ENCODE peak calls at places on chromosomes 5 and 9, in eight cellular contexts. X is fibroblast of mammary gland, R is heart left ventricle, H is GM12864, S is neural crest cell, K is nephron progenitor cell, J is GM13976, L is choroid plexus epithelial cell. W is an unnamed sample.

GRCh38 chr5:78666041-78666444 is 17.5 kb upstream of the LHFPL2 start:
- DNase-seq in X (peak), R (no peak), H (no peak), S (no peak), K (no peak), J (no peak), L (peak), W (no peak)

GRCh38 chr5:91378683-91379601 is 4.2 kb downstream of the ARRDC3 start:
- DNase-seq in X (no peak), R (no peak), H (no peak), S (no peak), K (no peak), J (no peak), L (no peak), W (no peak)

GRCh38 chr9:113345693-113346092 is 3.6 kb upstream of the BSPRY start:
- DNase-seq in X (no peak), R (no peak), H (no peak), S (no peak), K (no peak), J (no peak), L (no peak), W (no peak)

GRCh38 chr5:145847499-145848497 is 12.7 kb upstream of the PRELID2 start:
- DNase-seq in X (peak), R (no peak), H (no peak), S (no peak), K (no peak), J (no peak), L (peak), W (no peak)

GRCh38 chr5:151612689-151613427 is 21.7 kb upstream of the FAT2 start:
- DNase-seq in X (no peak), R (no peak), H (peak), S (no peak), K (no peak), J (peak), L (peak), W (peak)

GRCh38 chr5:52878671-52879070 is 91.0 kb downstream of the ITGA1 start:
- DNase-seq in X (peak), R (no peak), H (no peak), S (no peak), K (no peak), J (no peak), L (peak), W (no peak)

GRCh38 chr5:16461782-16462181 is 3.8 kb downstream of the ZNF622 start:
- DNase-seq in X (peak), R (no peak), H (no peak), S (no peak), K (no peak), J (no peak), L (peak), W (no peak)

GRCh38 chr5:66967102-66967501 is 229.5 kb downstream of the CD180 start:
- DNase-seq in X (peak), R (peak), H (no peak), S (no peak), K (no peak), J (no peak), L (peak), W (no peak)

GRCh38 chr5:43140286-43140685 is 19.6 kb downstream of the ZNF131 start:
- DNase-seq in X (peak), R (no peak), H (no peak), S (no peak), K (no peak), J (no peak), L (peak), W (no peak)

GRCh38 chr9:137199411-137200121 is 975 bp downstream of the TPRN start:
- DNase-seq in X (no peak), R (no peak), H (no peak), S (no peak), K (peak), J (no peak), L (peak), W (no peak)

GRCh38 chr9:29349050-29349449 is 1775.8 kb upstream of the C9orf72 start:
- DNase-seq in X (peak), R (no peak), H (no peak), S (no peak), K (no peak), J (no peak), L (peak), W (no peak)

GRCh38 chr5:68798877-68799276 is 294.9 kb upstream of the SLC30A5 start:
- DNase-seq in X (peak), R (no peak), H (no peak), S (no peak), K (no peak), J (no peak), L (no peak), W (no peak)

GRCh38 chr5:150778517-150779396 is at the start of gene SMIM3:
- DNase-seq in X (peak), R (peak), H (no peak), S (peak), K (peak), J (peak), L (peak), W (peak)

GRCh38 chr5:151413800-151414199 is 33.6 kb upstream of the SLC36A1 start:
- DNase-seq in X (no peak), R (no peak), H (no peak), S (no peak), K (no peak), J (no peak), L (no peak), W (no peak)

GRCh38 chr5:153641183-153641688 is 150.8 kb downstream of the GRIA1 start:
- DNase-seq in X (no peak), R (no peak), H (no peak), S (no peak), K (peak), J (no peak), L (no peak), W (no peak)

GRCh38 chr5:149011084-149011483 is 51.8 kb downstream of the SH3TC2 start:
- DNase-seq in X (no peak), R (no peak), H (no peak), S (no peak), K (no peak), J (no peak), L (no peak), W (no peak)

GRCh38 chr5:81408496-81408895 is 14.6 kb upstream of the ACOT12 start:
- DNase-seq in X (no peak), R (no peak), H (no peak), S (no peak), K (no peak), J (no peak), L (peak), W (no peak)

GRCh38 chr5:143554918-143555477 is 151.5 kb upstream of the NR3C1 start:
- DNase-seq in X (peak), R (no peak), H (no peak), S (no peak), K (no peak), J (no peak), L (peak), W (no peak)

GRCh38 chr5:165185726-165186125 is 1680.3 kb downstream of the MAT2B start:
- DNase-seq in X (no peak), R (no peak), H (no peak), S (no peak), K (no peak), J (no peak), L (no peak), W (no peak)

GRCh38 chr5:133289686-133290367 is 238.0 kb downstream of the HSPA4 start:
- DNase-seq in X (no peak), R (no peak), H (no peak), S (no peak), K (no peak), J (no peak), L (no peak), W (no peak)

GRCh38 chr9:104970588-104970987 is 42.6 kb upstream of the ABCA1 start:
- DNase-seq in X (peak), R (no peak), H (no peak), S (no peak), K (no peak), J (no peak), L (no peak), W (no peak)

GRCh38 chr5:5953641-5954040 is 424.7 kb downstream of the MED10 start:
- DNase-seq in X (no peak), R (no peak), H (no peak), S (no peak), K (no peak), J (no peak), L (no peak), W (no peak)

GRCh38 chr5:139650031-139650688 is 2.0 kb downstream of the CXXC5 start:
- DNase-seq in X (no peak), R (peak), H (no peak), S (peak), K (peak), J (no peak), L (no peak), W (no peak)

GRCh38 chr5:114360362-114360761 is 1.5 kb upstream of the KCNN2 start:
- DNase-seq in X (no peak), R (no peak), H (no peak), S (no peak), K (no peak), J (no peak), L (no peak), W (no peak)

DNA sequence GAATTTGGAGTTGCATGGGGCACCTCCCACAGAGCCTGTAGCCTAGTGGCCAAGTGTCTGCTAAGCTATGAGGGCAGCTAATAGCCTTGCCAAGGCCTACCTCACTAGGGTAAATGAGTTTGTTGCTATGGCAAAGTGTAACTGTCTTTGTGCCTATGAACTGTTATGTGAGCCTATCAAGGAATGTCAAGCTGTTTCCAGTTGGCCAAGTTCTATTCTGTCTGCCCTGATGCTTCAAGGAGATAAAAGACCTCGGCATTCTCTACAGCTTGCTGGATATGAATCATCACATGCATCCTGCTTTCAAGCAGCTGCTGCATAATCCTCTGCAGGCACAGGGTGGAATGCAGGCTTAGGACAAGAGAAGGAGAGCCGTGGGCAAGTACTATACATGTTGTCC is 69.8 kb upstream of the CCDC112 start:
- DNase-seq in X (peak), R (peak), H (no peak), S (no peak), K (no peak), J (no peak), L (peak), W (no peak)
- TF ChIP-seq CTCF in X (peak), R (no peak), H (no peak), S (no peak), K (no peak), J (no peak), L (peak), W (no peak)

GRCh38 chr9:81559197-81559596 is 130.2 kb downstream of the TLE1 start:
- DNase-seq in X (no peak), R (no peak), H (no peak), S (no peak), K (no peak), J (no peak), L (no peak), W (no peak)

GRCh38 chr9:81559741-81560140 is 129.6 kb downstream of the TLE1 start:
- DNase-seq in X (peak), R (no peak), H (no peak), S (no peak), K (no peak), J (no peak), L (peak), W (no peak)

GRCh38 chr9:81563020-81563407 is 126.3 kb downstream of the TLE1 start:
- DNase-seq in X (no peak), R (no peak), H (no peak), S (no peak), K (no peak), J (no peak), L (no peak), W (no peak)

GRCh38 chr9:81562221-81563019 is 126.9 kb downstream of the TLE1 start:
- DNase-seq in X (peak), R (peak), H (no peak), S (no peak), K (no peak), J (no peak), L (peak), W (no peak)

GRCh38 chr9:81560851-81561732 is 128.3 kb downstream of the TLE1 start:
- DNase-seq in X (peak), R (no peak), H (no peak), S (no peak), K (no peak), J (no peak), L (peak), W (no peak)
- TF ChIP-seq CTCF in X (no peak), R (no peak), H (no peak), S (no peak), K (no peak), J (no peak), L (no peak), W (no peak)

DNA sequence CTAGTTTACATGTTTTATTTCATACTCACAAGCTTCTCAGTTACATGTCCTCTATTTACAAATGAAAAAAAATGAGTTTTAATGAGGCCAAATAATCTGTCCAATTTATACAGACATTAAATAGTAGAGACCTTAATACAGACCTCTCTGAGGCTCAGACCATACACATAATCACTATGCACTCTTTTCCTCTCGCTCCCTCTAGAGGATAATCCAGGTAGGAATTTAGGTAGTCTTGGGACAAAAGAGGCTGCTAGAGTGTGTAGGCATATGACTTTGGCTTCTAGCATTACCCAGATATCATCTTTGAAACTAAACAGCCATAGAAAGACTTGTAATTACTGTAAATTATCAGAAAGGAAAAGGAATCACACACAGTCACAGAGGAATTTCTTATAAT is 444.7 kb downstream of the HINT1 start:
- DNase-seq in X (peak), R (no peak), H (no peak), S (no peak), K (peak), J (no peak), L (peak), W (no peak)
- TF ChIP-seq CTCF in X (peak), R (no peak), H (peak), S (peak), K (peak), J (no peak), L (peak), W (peak)

GRCh38 chr5:179186092-179186419 is 125.9 kb downstream of the ZNF354C start:
- DNase-seq in X (no peak), R (no peak), H (no peak), S (no peak), K (no peak), J (no peak), L (no peak), W (no peak)
- TF ChIP-seq CTCF in X (no peak), R (no peak), H (no peak), S (no peak), K (no peak), J (no peak), L (no peak), W (no peak)

GRCh38 chr5:154970759-154971158 is 29.9 kb downstream of the MRPL22 start:
- DNase-seq in X (peak), R (no peak), H (no peak), S (no peak), K (no peak), J (no peak), L (peak), W (no peak)

GRCh38 chr5:154968953-154969352 is 28.1 kb downstream of the MRPL22 start:
- DNase-seq in X (no peak), R (no peak), H (no peak), S (no peak), K (no peak), J (no peak), L (no peak), W (no peak)

GRCh38 chr5:154971501-154971900 is 30.6 kb downstream of the MRPL22 start:
- DNase-seq in X (peak), R (no peak), H (no peak), S (no peak), K (no peak), J (no peak), L (peak), W (no peak)

GRCh38 chr5:154977409-154977808 is 36.1 kb upstream of the KIF4B start:
- DNase-seq in X (peak), R (no peak), H (no peak), S (no peak), K (no peak), J (no peak), L (peak), W (no peak)

DNA sequence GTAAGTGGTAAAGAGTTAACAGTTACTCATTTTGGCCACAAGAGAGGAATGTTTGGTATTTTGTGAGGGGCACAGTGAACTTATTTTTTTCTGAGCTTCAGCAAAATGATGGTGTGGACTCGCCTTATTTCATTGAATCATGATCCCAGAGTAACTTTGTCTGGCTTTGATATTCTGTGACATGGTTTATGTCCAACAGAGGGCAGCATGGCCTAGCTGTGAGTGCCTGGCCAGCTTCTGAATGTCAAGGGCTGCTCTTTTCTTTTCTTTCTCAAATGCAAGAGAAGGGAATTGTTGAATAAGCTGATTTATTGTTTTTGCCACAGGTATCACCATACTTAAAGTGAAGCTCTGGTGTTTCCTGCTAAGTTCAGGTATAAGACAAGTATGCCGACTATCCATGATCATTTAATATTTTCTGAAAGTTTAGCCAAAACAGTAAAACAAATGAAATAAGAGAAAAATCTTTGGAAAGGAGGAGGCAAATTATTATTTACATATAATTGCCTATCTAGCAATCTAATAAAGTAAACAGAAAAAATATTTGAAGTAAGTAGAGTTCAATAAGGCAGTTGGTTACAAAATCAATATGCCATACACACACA is 31.7 kb downstream of the MRPL22 start:
- DNase-seq in X (peak), R (peak), H (no peak), S (peak), K (peak), J (no peak), L (peak), W (no peak)
- TF ChIP-seq CTCF in X (peak), R (peak), H (peak), S (peak), K (peak), J (peak), L (peak), W (peak)

GRCh38 chr9:124855944-124856773 is 2.9 kb downstream of the WDR38 start:
- DNase-seq in X (peak), R (no peak), H (no peak), S (no peak), K (peak), J (no peak), L (peak), W (no peak)
- TF ChIP-seq CTCF in X (peak), R (peak), H (peak), S (peak), K (no peak), J (peak), L (peak), W (peak)

GRCh38 chr9:69313175-69313574 is 11.8 kb upstream of the ENTREP1 start:
- DNase-seq in X (no peak), R (no peak), H (no peak), S (no peak), K (no peak), J (no peak), L (no peak), W (no peak)
- TF ChIP-seq CTCF in X (no peak), R (no peak), H (no peak), S (no peak), K (no peak), J (no peak), L (no peak), W (no peak)

GRCh38 chr9:78003730-78004129 is 27.9 kb downstream of the GNAQ start:
- DNase-seq in X (no peak), R (no peak), H (no peak), S (no peak), K (no peak), J (no peak), L (no peak), W (no peak)

GRCh38 chr9:78006734-78007133 is 24.9 kb downstream of the GNAQ start:
- DNase-seq in X (peak), R (no peak), H (no peak), S (no peak), K (no peak), J (no peak), L (peak), W (no peak)

GRCh38 chr9:78005231-78006002 is 26.2 kb downstream of the GNAQ start:
- DNase-seq in X (no peak), R (no peak), H (no peak), S (no peak), K (no peak), J (no peak), L (no peak), W (no peak)

GRCh38 chr9:78001946-78002731 is 29.5 kb downstream of the GNAQ start:
- DNase-seq in X (peak), R (no peak), H (no peak), S (no peak), K (no peak), J (no peak), L (peak), W (no peak)

GRCh38 chr9:78004478-78005229 is 27.0 kb downstream of the GNAQ start:
- DNase-seq in X (no peak), R (no peak), H (no peak), S (no peak), K (no peak), J (no peak), L (peak), W (no peak)
- TF ChIP-seq CTCF in X (peak), R (no peak), H (peak), S (peak), K (no peak), J (no peak), L (peak), W (peak)

DNA sequence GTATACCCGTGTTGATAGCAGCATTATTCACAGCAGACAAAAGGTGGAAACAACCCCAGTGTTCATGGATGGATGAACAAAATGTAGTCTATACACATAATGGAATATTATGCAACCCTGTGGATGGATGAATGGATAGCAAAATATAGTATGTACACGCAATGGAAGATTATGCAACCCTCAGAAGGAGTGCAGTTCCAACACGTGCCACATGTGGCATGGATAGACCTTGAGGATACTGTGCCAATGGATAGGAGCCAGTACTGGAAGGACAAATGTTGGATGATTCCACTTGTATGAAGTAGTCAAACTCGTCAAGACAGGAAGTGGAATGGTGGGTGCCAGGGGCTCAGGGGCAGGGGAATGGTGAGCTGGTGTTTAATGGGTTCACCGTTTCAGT is 44.9 kb downstream of the PLEKHG4B start:
- DNase-seq in X (no peak), R (no peak), H (no peak), S (no peak), K (no peak), J (no peak), L (no peak), W (no peak)
- TF ChIP-seq CTCF in X (peak), R (no peak), H (peak), S (no peak), K (no peak), J (no peak), L (no peak), W (no peak)

W was measured in GM10248.